ENCODE peak calls at places on chromosomes 4 and X, in nine cellular contexts. One of them, this sample, is unnamed. For H3K27me3, the result is how much of the 10 kb centered on the place peaks cover.

GRCh38 chrX:71164071-71164470 is 19.4 kb downstream of the NLGN3 start:
- DNase-seq in neural progenitor cell: no peak
- DNase-seq in heart left ventricle: no peak
- DNase-seq in neuronal stem cell: no peak
- DNase-seq in endodermal cell: no peak
- DNase-seq in MM.1S: no peak
- DNase-seq in right atrium auricular region: no peak
- DNase-seq in GM23248: no peak
- DNase-seq in stomach: no peak
- DNase-seq in this sample: no peak

GRCh38 chrX:32852203-32852602 is 359.1 kb downstream of the DMD start:
- DNase-seq in neural progenitor cell: no peak
- DNase-seq in heart left ventricle: no peak
- DNase-seq in neuronal stem cell: no peak
- DNase-seq in endodermal cell: no peak
- DNase-seq in MM.1S: no peak
- DNase-seq in right atrium auricular region: no peak
- DNase-seq in GM23248: no peak
- DNase-seq in stomach: no peak
- DNase-seq in this sample: no peak

GRCh38 chr4:187840814-187841213 is 154.8 kb upstream of the ZFP42 start:
- DNase-seq in neural progenitor cell: no peak
- DNase-seq in heart left ventricle: no peak
- DNase-seq in neuronal stem cell: no peak
- DNase-seq in endodermal cell: no peak
- DNase-seq in MM.1S: no peak
- DNase-seq in right atrium auricular region: no peak
- DNase-seq in GM23248: no peak
- DNase-seq in stomach: no peak
- DNase-seq in this sample: peak

GRCh38 chr4:54661156-54661555 is 3.4 kb downstream of the KIT start:
- DNase-seq in neural progenitor cell: no peak
- DNase-seq in heart left ventricle: no peak
- DNase-seq in neuronal stem cell: no peak
- DNase-seq in endodermal cell: no peak
- DNase-seq in MM.1S: no peak
- DNase-seq in right atrium auricular region: no peak
- DNase-seq in GM23248: peak
- DNase-seq in stomach: no peak
- DNase-seq in this sample: peak

GRCh38 chr4:10965196-10965595 is 280.6 kb upstream of the CLNK start:
- DNase-seq in neural progenitor cell: no peak
- DNase-seq in heart left ventricle: no peak
- DNase-seq in neuronal stem cell: no peak
- DNase-seq in endodermal cell: no peak
- DNase-seq in MM.1S: no peak
- DNase-seq in right atrium auricular region: no peak
- DNase-seq in GM23248: no peak
- DNase-seq in stomach: no peak
- DNase-seq in this sample: no peak

GRCh38 chrX:85084770-85085393 is 81.2 kb downstream of the APOOL start:
- DNase-seq in neural progenitor cell: peak
- DNase-seq in heart left ventricle: no peak
- DNase-seq in neuronal stem cell: peak
- DNase-seq in endodermal cell: peak
- DNase-seq in MM.1S: peak
- DNase-seq in right atrium auricular region: no peak
- DNase-seq in GM23248: peak
- DNase-seq in stomach: no peak
- DNase-seq in this sample: peak

GRCh38 chr4:105619193-105619931 is 66.9 kb downstream of the ARHGEF38 start:
- DNase-seq in neural progenitor cell: no peak
- DNase-seq in heart left ventricle: peak
- DNase-seq in neuronal stem cell: no peak
- DNase-seq in endodermal cell: no peak
- DNase-seq in MM.1S: no peak
- DNase-seq in right atrium auricular region: peak
- DNase-seq in GM23248: no peak
- DNase-seq in stomach: peak
- DNase-seq in this sample: no peak

GRCh38 chr4:110624016-110624770 is 1.3 kb upstream of the PITX2 start:
- DNase-seq in neural progenitor cell: no peak
- DNase-seq in heart left ventricle: no peak
- DNase-seq in neuronal stem cell: no peak
- DNase-seq in endodermal cell: no peak
- DNase-seq in MM.1S: no peak
- DNase-seq in right atrium auricular region: no peak
- DNase-seq in GM23248: no peak
- DNase-seq in stomach: no peak
- DNase-seq in this sample: no peak

GRCh38 chr4:130753926-130754325 is 1658.0 kb downstream of the C4orf33 start:
- DNase-seq in neural progenitor cell: no peak
- DNase-seq in heart left ventricle: no peak
- DNase-seq in neuronal stem cell: no peak
- DNase-seq in endodermal cell: no peak
- DNase-seq in MM.1S: no peak
- DNase-seq in right atrium auricular region: no peak
- DNase-seq in GM23248: no peak
- DNase-seq in stomach: no peak
- DNase-seq in this sample: no peak

GRCh38 chrX:14496674-14497073 is 32.7 kb upstream of the GLRA2 start:
- DNase-seq in neural progenitor cell: no peak
- DNase-seq in heart left ventricle: no peak
- DNase-seq in neuronal stem cell: no peak
- DNase-seq in endodermal cell: no peak
- DNase-seq in MM.1S: peak
- DNase-seq in right atrium auricular region: no peak
- DNase-seq in GM23248: no peak
- DNase-seq in stomach: no peak
- DNase-seq in this sample: no peak

GRCh38 chrX:67601771-67602170 is 58.0 kb downstream of the AR start:
- DNase-seq in neural progenitor cell: no peak
- DNase-seq in heart left ventricle: no peak
- DNase-seq in neuronal stem cell: no peak
- DNase-seq in endodermal cell: no peak
- DNase-seq in MM.1S: no peak
- DNase-seq in right atrium auricular region: no peak
- DNase-seq in GM23248: peak
- DNase-seq in stomach: no peak
- DNase-seq in this sample: no peak

GRCh38 chr4:169059294-169060201 is 49.5 kb upstream of the CBR4 start:
- DNase-seq in neural progenitor cell: no peak
- DNase-seq in heart left ventricle: peak
- DNase-seq in neuronal stem cell: no peak
- DNase-seq in endodermal cell: no peak
- DNase-seq in MM.1S: no peak
- DNase-seq in right atrium auricular region: peak
- DNase-seq in GM23248: peak
- DNase-seq in stomach: no peak
- DNase-seq in this sample: no peak

GRCh38 chr4:55637272-55637820 is 1.2 kb upstream of the NMU start:
- DNase-seq in neural progenitor cell: peak
- DNase-seq in heart left ventricle: no peak
- DNase-seq in neuronal stem cell: no peak
- DNase-seq in endodermal cell: peak
- DNase-seq in MM.1S: no peak
- DNase-seq in right atrium auricular region: no peak
- DNase-seq in GM23248: no peak
- DNase-seq in stomach: no peak
- DNase-seq in this sample: no peak

GRCh38 chr4:54840992-54841768 is 183.4 kb downstream of the KIT start:
- DNase-seq in neural progenitor cell: peak
- DNase-seq in heart left ventricle: peak
- DNase-seq in neuronal stem cell: no peak
- DNase-seq in endodermal cell: no peak
- DNase-seq in MM.1S: no peak
- DNase-seq in right atrium auricular region: no peak
- DNase-seq in GM23248: peak
- DNase-seq in stomach: peak
- DNase-seq in this sample: no peak

DNA sequence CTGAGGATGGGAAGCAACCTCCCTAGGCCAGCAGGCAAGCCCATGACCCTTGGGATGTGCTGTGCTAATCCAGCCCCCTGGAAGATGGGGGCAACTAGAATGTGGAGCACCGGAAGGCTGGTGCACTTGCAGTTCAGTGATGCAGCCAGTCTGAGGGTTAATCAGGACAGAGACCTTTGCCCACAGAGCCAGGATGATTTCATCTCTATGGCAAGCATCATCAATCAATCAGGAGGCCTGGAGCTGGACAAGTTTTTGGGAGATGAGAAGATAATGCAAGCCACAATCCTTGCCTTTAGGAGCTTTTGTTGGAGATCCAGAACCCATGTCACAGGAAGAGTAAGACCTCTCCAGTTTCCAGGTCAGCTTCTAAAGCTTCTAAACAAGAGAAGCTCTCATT is 15.4 kb upstream of the MSN start:
- DNase-seq in neural progenitor cell: no peak
- DNase-seq in heart left ventricle: no peak
- DNase-seq in neuronal stem cell: no peak
- DNase-seq in endodermal cell: no peak
- DNase-seq in MM.1S: no peak
- DNase-seq in right atrium auricular region: no peak
- DNase-seq in GM23248: no peak
- DNase-seq in stomach: no peak
- DNase-seq in this sample: no peak
- H3K27me3 ChIP-seq in neural progenitor cell: under half
- H3K27me3 ChIP-seq in heart left ventricle: under half
- H3K27me3 ChIP-seq in neuronal stem cell: under half
- H3K27me3 ChIP-seq in endodermal cell: under half
- H3K27me3 ChIP-seq in MM.1S: under half
- H3K27me3 ChIP-seq in right atrium auricular region: under half
- H3K27me3 ChIP-seq in GM23248: under half
- H3K27me3 ChIP-seq in stomach: under half
- H3K27me3 ChIP-seq in this sample: under half

DNA sequence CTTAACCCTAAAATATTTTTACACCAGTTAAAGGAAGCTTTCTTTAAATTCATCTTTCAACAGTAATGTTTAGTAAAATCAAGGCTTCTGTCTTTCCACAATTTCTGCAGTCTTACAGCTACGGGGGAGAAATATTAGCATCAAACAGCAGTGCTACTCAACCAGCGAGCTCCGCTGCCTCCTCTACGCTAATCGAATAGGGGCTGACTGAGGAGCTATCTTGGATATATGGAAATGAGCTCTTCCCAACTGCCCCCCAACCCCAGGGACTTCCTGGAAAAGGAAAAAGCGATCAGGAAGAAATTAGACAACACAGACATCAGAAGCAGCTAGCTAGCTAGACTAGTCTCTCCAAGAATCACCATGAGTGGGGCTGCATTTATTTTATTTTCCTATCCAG is 7.7 kb downstream of the NKX6-1 start:
- DNase-seq in neural progenitor cell: peak
- DNase-seq in heart left ventricle: no peak
- DNase-seq in neuronal stem cell: no peak
- DNase-seq in endodermal cell: peak
- DNase-seq in MM.1S: no peak
- DNase-seq in right atrium auricular region: no peak
- DNase-seq in GM23248: no peak
- DNase-seq in stomach: no peak
- DNase-seq in this sample: no peak
- H3K27me3 ChIP-seq in neural progenitor cell: half or more
- H3K27me3 ChIP-seq in heart left ventricle: half or more
- H3K27me3 ChIP-seq in neuronal stem cell: half or more
- H3K27me3 ChIP-seq in endodermal cell: half or more
- H3K27me3 ChIP-seq in MM.1S: under half
- H3K27me3 ChIP-seq in right atrium auricular region: under half
- H3K27me3 ChIP-seq in GM23248: half or more
- H3K27me3 ChIP-seq in stomach: half or more
- H3K27me3 ChIP-seq in this sample: half or more

GRCh38 chr4:41880840-41881831 is 54.1 kb upstream of the TMEM33 start:
- DNase-seq in neural progenitor cell: peak
- DNase-seq in heart left ventricle: no peak
- DNase-seq in neuronal stem cell: no peak
- DNase-seq in endodermal cell: peak
- DNase-seq in MM.1S: no peak
- DNase-seq in right atrium auricular region: no peak
- DNase-seq in GM23248: peak
- DNase-seq in stomach: no peak
- DNase-seq in this sample: peak
- H3K27me3 ChIP-seq in neural progenitor cell: half or more
- H3K27me3 ChIP-seq in heart left ventricle: half or more
- H3K27me3 ChIP-seq in neuronal stem cell: half or more
- H3K27me3 ChIP-seq in endodermal cell: half or more
- H3K27me3 ChIP-seq in MM.1S: under half
- H3K27me3 ChIP-seq in right atrium auricular region: under half
- H3K27me3 ChIP-seq in GM23248: half or more
- H3K27me3 ChIP-seq in stomach: half or more
- H3K27me3 ChIP-seq in this sample: half or more

GRCh38 chr4:153668647-153669046 is 15.4 kb upstream of the TLR2 start:
- DNase-seq in neural progenitor cell: no peak
- DNase-seq in heart left ventricle: no peak
- DNase-seq in neuronal stem cell: no peak
- DNase-seq in endodermal cell: no peak
- DNase-seq in MM.1S: no peak
- DNase-seq in right atrium auricular region: no peak
- DNase-seq in GM23248: no peak
- DNase-seq in stomach: no peak
- DNase-seq in this sample: no peak

DNA sequence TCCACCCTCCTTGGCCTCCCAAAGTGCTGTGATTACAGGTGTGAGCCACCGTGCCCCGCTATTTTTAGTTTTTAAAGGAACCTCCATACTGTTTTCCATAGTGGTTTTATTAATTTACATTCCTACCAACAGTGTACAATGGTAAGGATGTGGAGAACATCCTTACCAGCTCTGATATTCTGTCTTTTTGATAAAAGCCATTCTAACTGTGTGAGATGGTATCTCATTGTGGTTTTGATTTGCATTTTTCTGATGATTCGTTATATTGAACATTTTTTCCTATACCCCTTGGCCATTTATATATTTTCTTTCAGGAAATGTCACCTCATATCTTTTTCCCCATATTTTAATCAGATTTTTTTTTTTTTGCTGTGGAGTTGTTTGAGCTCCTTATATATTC is 14.2 kb upstream of the TLR2 start:
- DNase-seq in neural progenitor cell: no peak
- DNase-seq in heart left ventricle: no peak
- DNase-seq in neuronal stem cell: no peak
- DNase-seq in endodermal cell: no peak
- DNase-seq in MM.1S: no peak
- DNase-seq in right atrium auricular region: no peak
- DNase-seq in GM23248: no peak
- DNase-seq in stomach: no peak
- DNase-seq in this sample: no peak
- H3K27me3 ChIP-seq in neural progenitor cell: under half
- H3K27me3 ChIP-seq in heart left ventricle: under half
- H3K27me3 ChIP-seq in neuronal stem cell: under half
- H3K27me3 ChIP-seq in endodermal cell: under half
- H3K27me3 ChIP-seq in MM.1S: under half
- H3K27me3 ChIP-seq in right atrium auricular region: under half
- H3K27me3 ChIP-seq in GM23248: under half
- H3K27me3 ChIP-seq in stomach: under half
- H3K27me3 ChIP-seq in this sample: under half

GRCh38 chrX:80334583-80334982 is 85.7 kb upstream of the TENT5D start:
- DNase-seq in neural progenitor cell: peak
- DNase-seq in heart left ventricle: no peak
- DNase-seq in neuronal stem cell: no peak
- DNase-seq in endodermal cell: peak
- DNase-seq in MM.1S: no peak
- DNase-seq in right atrium auricular region: no peak
- DNase-seq in GM23248: no peak
- DNase-seq in stomach: no peak
- DNase-seq in this sample: no peak
- H3K27me3 ChIP-seq in neural progenitor cell: under half
- H3K27me3 ChIP-seq in heart left ventricle: under half
- H3K27me3 ChIP-seq in neuronal stem cell: under half
- H3K27me3 ChIP-seq in endodermal cell: under half
- H3K27me3 ChIP-seq in MM.1S: under half
- H3K27me3 ChIP-seq in right atrium auricular region: under half
- H3K27me3 ChIP-seq in GM23248: under half
- H3K27me3 ChIP-seq in stomach: under half
- H3K27me3 ChIP-seq in this sample: under half

GRCh38 chr4:24076811-24077210 is 187.0 kb upstream of the PPARGC1A start:
- DNase-seq in neural progenitor cell: no peak
- DNase-seq in heart left ventricle: no peak
- DNase-seq in neuronal stem cell: no peak
- DNase-seq in endodermal cell: no peak
- DNase-seq in MM.1S: no peak
- DNase-seq in right atrium auricular region: no peak
- DNase-seq in GM23248: no peak
- DNase-seq in stomach: no peak
- DNase-seq in this sample: no peak
- H3K27me3 ChIP-seq in neural progenitor cell: under half
- H3K27me3 ChIP-seq in heart left ventricle: under half
- H3K27me3 ChIP-seq in neuronal stem cell: under half
- H3K27me3 ChIP-seq in endodermal cell: under half
- H3K27me3 ChIP-seq in MM.1S: under half
- H3K27me3 ChIP-seq in right atrium auricular region: under half
- H3K27me3 ChIP-seq in GM23248: under half
- H3K27me3 ChIP-seq in stomach: under half
- H3K27me3 ChIP-seq in this sample: under half